ENCODE peak calls at places on chromosomes 7 and 10, in five cellular contexts. Z, K, W, Y and E are unnamed samples.

GRCh38 chr7:93402944-93403343 is 170.8 kb downstream of the VPS50 start:
- DNase-seq in Z (no peak), K (no peak), W (no peak), Y (no peak), E (no peak)

GRCh38 chr10:51137741-51138529 is 63.6 kb downstream of the PRKG1 start:
- DNase-seq in Z (no peak), K (no peak), W (no peak), Y (no peak), E (no peak)

GRCh38 chr10:124142960-124143359 is 49.6 kb upstream of the CHST15 start:
- DNase-seq in Z (no peak), K (no peak), W (no peak), Y (no peak), E (no peak)

GRCh38 chr7:142300689-142301088 is 42.8 kb upstream of the PRSS58 start:
- DNase-seq in Z (no peak), K (no peak), W (peak), Y (peak), E (no peak)

GRCh38 chr10:89241491-89242339 is 9.9 kb downstream of the LIPA start:
- DNase-seq in Z (no peak), K (no peak), W (no peak), Y (no peak), E (no peak)

GRCh38 chr7:27994639-27995038 is 186.0 kb downstream of the JAZF1 start:
- DNase-seq in Z (no peak), K (no peak), W (no peak), Y (no peak), E (no peak)

GRCh38 chr10:74500026-74500704 is 326.2 kb upstream of the KAT6B start:
- DNase-seq in Z (no peak), K (no peak), W (no peak), Y (no peak), E (no peak)

GRCh38 chr7:74464931-74465906 is 11.5 kb downstream of the GTF2IRD1 start:
- DNase-seq in Z (no peak), K (peak), W (no peak), Y (no peak), E (no peak)

GRCh38 chr10:96720422-96721206 is at the start of gene PIK3AP1:
- DNase-seq in Z (peak), K (no peak), W (peak), Y (peak), E (peak)

GRCh38 chr10:33883881-33884280 is 549.4 kb upstream of the NRP1 start:
- DNase-seq in Z (no peak), K (no peak), W (no peak), Y (no peak), E (no peak)

GRCh38 chr10:109698121-109698520 is 225.2 kb downstream of the XPNPEP1 start:
- DNase-seq in Z (no peak), K (no peak), W (no peak), Y (no peak), E (no peak)

GRCh38 chr7:18607025-18607424 is 111.5 kb downstream of the HDAC9 start:
- DNase-seq in Z (no peak), K (no peak), W (no peak), Y (no peak), E (no peak)

GRCh38 chr10:7153750-7154149 is 257.1 kb downstream of the SFMBT2 start:
- DNase-seq in Z (no peak), K (no peak), W (no peak), Y (no peak), E (no peak)

GRCh38 chr7:157141525-157142060 is 2.9 kb downstream of the UBE3C start:
- DNase-seq in Z (no peak), K (no peak), W (no peak), Y (no peak), E (no peak)

GRCh38 chr7:112427984-112428383 is 22.3 kb upstream of the IFRD1 start:
- DNase-seq in Z (no peak), K (no peak), W (no peak), Y (no peak), E (no peak)

GRCh38 chr10:97517778-97518561 is 19.2 kb downstream of the UBTD1 start:
- DNase-seq in Z (no peak), K (no peak), W (no peak), Y (no peak), E (no peak)

GRCh38 chr10:117929321-117930067 is 117.2 kb downstream of the RAB11FIP2 start:
- DNase-seq in Z (no peak), K (no peak), W (no peak), Y (no peak), E (no peak)
- TF ChIP-seq CTCF in Z (no peak), K (no peak), W (no peak), Y (no peak), E (no peak)

DNA sequence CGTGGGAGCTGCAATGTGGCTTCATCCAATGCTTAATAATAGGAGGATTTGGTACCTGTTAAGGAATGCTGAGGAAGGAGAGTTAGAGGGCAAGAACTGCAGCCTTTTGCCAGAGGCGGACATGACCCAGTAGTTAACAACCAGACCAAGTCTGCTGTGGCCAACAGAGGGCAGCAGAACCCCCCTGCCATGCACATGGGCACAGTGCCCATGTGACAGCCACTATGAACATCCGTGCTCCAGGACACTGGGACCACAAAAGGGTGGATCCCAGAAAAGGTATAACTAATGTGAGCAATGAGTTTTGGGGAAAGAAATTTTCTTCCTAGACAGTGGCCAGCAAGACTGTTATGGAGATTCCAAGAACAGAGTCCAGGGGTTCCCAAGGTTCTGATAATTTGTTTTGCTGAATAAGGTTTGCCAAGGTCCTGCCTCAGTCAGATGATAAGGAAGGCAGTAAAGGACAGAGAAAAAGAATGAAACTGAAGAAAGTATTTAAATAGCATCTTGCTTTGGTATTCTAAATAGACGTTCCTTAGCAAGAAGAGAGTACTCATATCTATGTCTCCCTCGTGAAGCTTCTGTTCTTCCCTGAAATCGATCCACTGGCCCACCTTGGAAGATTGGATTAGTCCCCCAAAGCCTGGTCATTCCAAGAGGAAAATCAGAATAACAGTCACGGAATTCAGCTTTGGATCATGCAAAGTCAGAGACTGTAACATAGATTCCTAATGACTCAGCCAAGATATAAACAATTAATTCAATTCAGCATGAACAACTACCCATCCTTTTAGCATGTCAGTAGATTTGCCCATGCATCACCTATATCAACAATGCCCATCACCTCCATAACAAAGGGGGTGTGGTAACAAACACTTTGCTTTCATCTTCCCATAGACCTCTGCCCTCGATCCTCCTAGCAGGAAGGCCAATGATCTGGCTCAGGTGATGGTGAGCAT is 56.0 kb downstream of the LGI1 start:
- DNase-seq in Z (peak), K (peak), W (peak), Y (peak), E (peak)
- TF ChIP-seq CTCF in Z (peak), K (peak), W (peak), Y (no peak), E (peak)

GRCh38 chr7:87156709-87157108 is 4.5 kb downstream of the DMTF1 start:
- DNase-seq in Z (no peak), K (no peak), W (no peak), Y (no peak), E (no peak)

GRCh38 chr7:87155788-87156187 is 3.5 kb downstream of the DMTF1 start:
- DNase-seq in Z (no peak), K (no peak), W (no peak), Y (no peak), E (no peak)

GRCh38 chr7:87154166-87154565 is 1.9 kb downstream of the DMTF1 start:
- DNase-seq in Z (no peak), K (no peak), W (no peak), Y (no peak), E (no peak)

GRCh38 chr7:87152897-87153641 is 816 bp downstream of the DMTF1 start:
- DNase-seq in Z (peak), K (peak), W (peak), Y (peak), E (no peak)

GRCh38 chr7:87154569-87154968 is 2.3 kb downstream of the DMTF1 start:
- DNase-seq in Z (no peak), K (no peak), W (no peak), Y (no peak), E (no peak)
- TF ChIP-seq CTCF in Z (no peak), K (no peak), W (no peak), Y (no peak), E (no peak)

DNA sequence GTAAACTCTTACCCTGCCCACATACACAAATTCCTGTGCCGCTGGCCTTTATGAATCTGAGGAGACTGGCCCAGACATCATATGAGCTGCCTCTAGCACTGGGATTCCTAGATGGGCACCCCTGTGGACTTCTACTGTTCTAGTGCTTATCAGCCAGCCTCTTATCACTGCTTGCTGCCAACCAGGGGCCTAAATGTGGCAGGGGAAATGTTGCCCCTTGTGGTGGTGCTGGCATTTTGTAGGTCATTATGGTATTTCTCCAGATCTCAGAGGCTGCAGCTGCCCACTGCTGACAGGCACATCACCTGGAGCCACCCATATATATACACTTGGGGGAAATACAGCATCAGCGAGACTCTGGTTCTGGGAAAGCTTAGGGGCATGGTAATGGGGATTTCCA is 5.4 kb downstream of the SFR1 start:
- DNase-seq in Z (no peak), K (no peak), W (peak), Y (no peak), E (no peak)
- TF ChIP-seq CTCF in Z (no peak), K (no peak), W (peak), Y (no peak), E (peak)

DNA sequence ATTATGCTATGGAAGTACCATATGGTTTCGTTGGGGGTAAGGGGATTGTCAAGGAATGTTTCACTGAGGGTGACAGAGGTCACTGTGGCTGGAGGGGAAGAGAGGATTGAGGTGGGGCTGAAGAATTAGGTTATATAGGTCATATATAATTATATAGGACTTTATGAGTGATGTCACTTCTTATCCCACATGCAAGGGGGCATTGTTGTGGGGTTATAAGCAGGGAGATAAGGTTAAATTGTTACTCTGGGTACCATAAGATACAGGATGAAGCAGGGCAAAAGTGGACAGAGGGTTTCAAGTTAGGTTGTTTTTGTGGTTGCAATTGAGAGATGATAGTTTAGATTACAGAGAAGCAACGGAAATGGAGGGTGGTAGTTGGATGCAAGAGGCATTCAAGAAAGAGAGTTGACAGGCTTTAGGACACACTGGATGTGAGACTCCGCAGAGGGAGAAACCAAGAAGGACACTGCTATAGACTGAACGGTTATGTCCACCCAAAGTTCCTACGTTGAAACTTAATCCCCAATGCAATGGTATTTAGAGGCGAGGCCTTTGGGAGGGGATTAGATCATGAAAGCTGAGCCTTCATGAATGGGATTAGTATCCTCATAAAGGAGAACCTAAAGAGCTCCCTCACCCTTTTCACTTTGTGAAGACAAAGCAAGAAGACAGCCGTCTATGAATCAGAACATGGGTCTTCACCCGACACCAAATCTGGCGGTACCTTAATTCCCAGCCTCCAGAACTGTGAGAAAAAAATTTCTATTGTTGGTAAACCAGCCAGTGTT is 7.0 kb upstream of the PRR15 start:
- DNase-seq in Z (no peak), K (no peak), W (no peak), Y (no peak), E (no peak)
- TF ChIP-seq CTCF in Z (no peak), K (no peak), W (no peak), Y (no peak), E (no peak)